ENCODE peak calls at places on chromosomes 11 and 22, in four cellular contexts. C is H1, G is HepG2, A is K562. O is an unnamed sample.

GRCh38 chr11:34654491-34655334 is 33.8 kb downstream of the EHF start:
- DNase-seq in C (no peak), G (peak; percentile 99), A (no peak), O (peak; percentile 81)

GRCh38 chr22:46545041-46545796 is 7.8 kb upstream of the CELSR1 start:
- DNase-seq in C (no peak), G (no peak), A (no peak), O (no peak)

GRCh38 chr11:776459-777287 is 614 bp downstream of the GATD1 start:
- DNase-seq in C (no peak), G (no peak), A (peak; percentile 90), O (no peak)

GRCh38 chr11:17256512-17256911 is 20.0 kb upstream of the NUCB2 start:
- DNase-seq in C (no peak), G (no peak), A (no peak), O (no peak)

GRCh38 chr11:47216141-47216798 is 1.5 kb downstream of the DDB2 start:
- DNase-seq in C (no peak), G (peak; percentile 74), A (peak; percentile 25), O (peak; percentile 45)

GRCh38 chr11:101866619-101867491 is 48.0 kb upstream of the CEP126 start:
- DNase-seq in C (no peak), G (peak; percentile 93), A (no peak), O (no peak)

GRCh38 chr22:19931514-19931913 is 10.1 kb upstream of the COMT start:
- DNase-seq in C (no peak), G (no peak), A (no peak), O (no peak)

GRCh38 chr11:20131744-20132666 is 28.3 kb downstream of the DBX1 start:
- DNase-seq in C (no peak), G (peak; percentile 35), A (peak; percentile 78), O (no peak)

GRCh38 chr11:118157186-118157895 is 4.7 kb upstream of the SCN4B start:
- DNase-seq in C (no peak), G (no peak), A (no peak), O (no peak)

GRCh38 chr11:45922425-45923082 is at the start of gene LARGE2:
- DNase-seq in C (no peak), G (no peak), A (peak; percentile 92), O (no peak)

GRCh38 chr11:285021-285893 is 3.7 kb upstream of the PGGHG start:
- DNase-seq in C (no peak), G (no peak), A (no peak), O (no peak)

GRCh38 chr11:11463397-11463796 is 110.3 kb upstream of the CSNK2A3 start:
- DNase-seq in C (no peak), G (no peak), A (no peak), O (no peak)

GRCh38 chr11:17238377-17238776 is 30.6 kb upstream of the PIK3C2A start:
- DNase-seq in C (no peak), G (no peak), A (no peak), O (no peak)

GRCh38 chr22:34414467-34415440 is 494.5 kb upstream of the LARGE1 start:
- DNase-seq in C (peak; percentile 68), G (peak; percentile 84), A (peak; percentile 13), O (peak; percentile 4)

GRCh38 chr11:128803440-128803839 is 63.7 kb downstream of the KCNJ1 start:
- DNase-seq in C (no peak), G (no peak), A (no peak), O (no peak)

GRCh38 chr11:69417211-69418085 is 64.0 kb upstream of the LINC01488 start:
- DNase-seq in C (no peak), G (no peak), A (no peak), O (no peak)

GRCh38 chr11:76200006-76200940 is 6.0 kb downstream of the WNT11 start:
- DNase-seq in C (no peak), G (no peak), A (no peak), O (no peak)

GRCh38 chr22:32380991-32381390 is 23.3 kb downstream of the RFPL3 start:
- DNase-seq in C (no peak), G (no peak), A (no peak), O (no peak)

GRCh38 chr11:24870048-24870447 is 373.2 kb downstream of the LUZP2 start:
- DNase-seq in C (no peak), G (no peak), A (no peak), O (no peak)

GRCh38 chr11:47093541-47093940 is 83.1 kb downstream of the ARFGAP2 start:
- DNase-seq in C (no peak), G (no peak), A (no peak), O (no peak)

GRCh38 chr11:94193288-94193687 is 64.6 kb downstream of the PANX1 start:
- DNase-seq in C (no peak), G (no peak), A (no peak), O (no peak)

GRCh38 chr22:20064545-20065262 is 15.3 kb upstream of the DGCR8 start:
- DNase-seq in C (no peak), G (no peak), A (no peak), O (no peak)

GRCh38 chr11:57205046-57205671 is 23.4 kb downstream of the LRRC55 start:
- DNase-seq in C (no peak), G (no peak), A (no peak), O (no peak)

GRCh38 chr11:31652528-31652927 is 143.0 kb downstream of the ELP4 start:
- DNase-seq in C (no peak), G (no peak), A (no peak), O (no peak)
- TF ChIP-seq YY1 in C (no peak), G (no peak), A (no peak), O (no peak)

GRCh38 chr11:106133529-106133928 is 56.1 kb downstream of the AASDHPPT start:
- DNase-seq in C (no peak), G (no peak), A (peak; percentile 9), O (no peak)
- TF ChIP-seq JUND in C (no peak), G (no peak), A (no peak), O (no peak)

DNA sequence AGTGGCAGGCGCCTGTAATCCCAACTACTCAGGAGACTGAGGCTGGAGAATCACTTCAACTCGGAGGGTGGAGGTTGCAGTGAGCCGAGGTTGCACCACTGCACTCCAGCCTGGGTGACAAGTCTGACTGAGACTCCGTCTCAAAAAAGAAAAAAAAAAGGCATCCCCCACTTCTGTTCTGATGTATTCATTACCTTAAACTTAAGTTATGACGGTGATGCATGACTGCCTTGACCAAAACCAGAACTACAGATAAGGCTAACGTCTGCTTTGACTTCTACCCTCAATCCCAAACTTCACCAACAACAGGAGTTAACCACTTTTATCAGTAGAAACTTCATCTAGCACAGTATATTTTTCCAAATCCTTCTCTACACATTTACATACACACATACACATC is 9.9 kb downstream of the HTR3A start:
- DNase-seq in C (no peak), G (no peak), A (no peak), O (no peak)
- TF ChIP-seq POLR2A in C (no peak), G (no peak), A (no peak), O (no peak)

DNA sequence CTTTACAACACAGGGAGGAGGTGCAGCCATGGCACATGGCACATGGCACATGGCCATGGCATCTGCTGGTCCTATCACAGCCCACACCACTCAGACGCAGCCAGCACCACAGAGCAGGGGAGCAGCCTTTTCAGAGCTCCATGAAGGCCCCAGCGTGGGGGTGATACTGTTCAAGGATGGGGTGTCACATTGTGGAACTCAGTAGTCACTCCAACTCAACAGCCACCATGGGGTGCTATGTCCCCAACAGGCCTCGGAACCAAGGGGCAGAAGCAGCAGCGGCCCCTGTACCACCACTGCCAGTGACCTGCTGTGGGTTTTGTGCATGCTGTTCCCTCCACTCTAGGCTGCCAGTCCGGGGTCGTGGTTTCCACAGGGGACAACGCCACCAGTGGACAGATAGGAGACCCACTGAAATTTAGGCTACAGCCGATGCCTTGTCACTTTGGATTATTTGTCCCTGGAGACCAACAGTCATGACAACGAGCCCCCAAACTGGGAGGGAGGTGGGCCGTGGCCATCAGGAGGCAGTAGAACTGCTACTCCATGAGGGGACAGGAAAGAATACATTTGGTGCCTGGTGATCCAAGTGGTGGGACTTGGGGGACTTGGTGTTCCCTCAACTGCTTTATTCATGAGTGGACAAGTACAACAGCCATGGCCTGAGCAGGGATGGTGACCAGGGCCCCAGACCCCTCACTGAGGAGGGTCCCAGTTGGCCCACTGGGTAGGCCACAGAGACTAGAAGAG is 30.3 kb upstream of the CD81 start:
- DNase-seq in C (no peak), G (no peak), A (no peak), O (no peak)
- TF ChIP-seq YY1 in C (no peak), G (no peak), A (no peak), O (no peak)

GRCh38 chr11:8018742-8019631 is 31.9 kb downstream of the EIF3F start:
- DNase-seq in C (no peak), G (peak; percentile 22), A (no peak), O (no peak)
- TF ChIP-seq JUND in C (no peak), G (no peak), A (no peak), O (no peak)

GRCh38 chr22:37010976-37011375 is 8.3 kb downstream of the TST start:
- DNase-seq in C (no peak), G (no peak), A (no peak), O (no peak)

GRCh38 chr22:37011472-37011871 is 7.8 kb downstream of the TST start:
- DNase-seq in C (no peak), G (no peak), A (no peak), O (no peak)

GRCh38 chr22:37014415-37014806 is 4.8 kb downstream of the TST start:
- DNase-seq in C (no peak), G (no peak), A (no peak), O (no peak)

GRCh38 chr22:37012956-37013355 is 6.3 kb downstream of the TST start:
- DNase-seq in C (no peak), G (no peak), A (no peak), O (no peak)

GRCh38 chr22:37012262-37012904 is 6.9 kb downstream of the TST start:
- DNase-seq in C (no peak), G (no peak), A (no peak), O (no peak)
- TF ChIP-seq POLR2A in C (no peak), G (no peak), A (no peak), O (no peak)

O was measured in HCT116.